ENCODE peak calls at places on chromosomes 12 and 14, in four cellular contexts. Q, L, F and G are unnamed samples.

GRCh38 chr14:97178781-97179180 is 381.6 kb downstream of the VRK1 start:
- DNase-seq in Q (no peak), L (no peak), F (no peak), G (no peak)

GRCh38 chr14:25108959-25109358 is 59.0 kb upstream of the STXBP6 start:
- DNase-seq in Q (no peak), L (no peak), F (no peak), G (no peak)

GRCh38 chr14:101128478-101129450 is 225.2 kb upstream of the RTL1 start:
- DNase-seq in Q (no peak), L (peak), F (no peak), G (peak)

GRCh38 chr12:86134571-86134970 is 121.6 kb downstream of the MGAT4C start:
- DNase-seq in Q (no peak), L (no peak), F (no peak), G (no peak)

GRCh38 chr14:50095895-50096294 is 20.5 kb downstream of the VCPKMT start:
- DNase-seq in Q (no peak), L (no peak), F (no peak), G (no peak)

GRCh38 chr14:37545174-37545573 is 49.9 kb downstream of the FOXA1 start:
- DNase-seq in Q (no peak), L (no peak), F (no peak), G (no peak)

GRCh38 chr14:39733741-39734140 is 301.5 kb upstream of the FBXO33 start:
- DNase-seq in Q (no peak), L (no peak), F (no peak), G (no peak)

GRCh38 chr12:56631790-56632700 is 1.9 kb upstream of the BAZ2A start:
- DNase-seq in Q (no peak), L (peak), F (peak), G (peak)

GRCh38 chr14:50920482-50921225 is 23.6 kb downstream of the PYGL start:
- DNase-seq in Q (no peak), L (no peak), F (no peak), G (no peak)

GRCh38 chr14:68395585-68395984 is 397.3 kb downstream of the ZFP36L1 start:
- DNase-seq in Q (no peak), L (no peak), F (peak), G (peak)

GRCh38 chr12:123670882-123671728 is at the start of gene TCTN2:
- DNase-seq in Q (peak), L (peak), F (peak), G (peak)
- TF ChIP-seq POLR2A in Q (no peak), L (peak), F (no peak), G (no peak)

GRCh38 chr14:103259801-103260628 is 74.0 kb upstream of the EIF5 start:
- DNase-seq in Q (no peak), L (peak), F (no peak), G (peak)
- H3K4me3 ChIP-seq in Q (peak), L (peak), F (peak), G (peak)

GRCh38 chr14:85811340-85811739 is 281.4 kb downstream of the FLRT2 start:
- DNase-seq in Q (no peak), L (no peak), F (no peak), G (no peak)
- TF ChIP-seq POLR2A in Q (no peak), L (no peak), F (no peak), G (no peak)

GRCh38 chr12:14954269-14954668 is 7.1 kb downstream of the ARHGDIB start:
- DNase-seq in Q (no peak), L (no peak), F (no peak), G (no peak)
- H3K4me3 ChIP-seq in Q (no peak), L (no peak), F (no peak), G (no peak)

DNA sequence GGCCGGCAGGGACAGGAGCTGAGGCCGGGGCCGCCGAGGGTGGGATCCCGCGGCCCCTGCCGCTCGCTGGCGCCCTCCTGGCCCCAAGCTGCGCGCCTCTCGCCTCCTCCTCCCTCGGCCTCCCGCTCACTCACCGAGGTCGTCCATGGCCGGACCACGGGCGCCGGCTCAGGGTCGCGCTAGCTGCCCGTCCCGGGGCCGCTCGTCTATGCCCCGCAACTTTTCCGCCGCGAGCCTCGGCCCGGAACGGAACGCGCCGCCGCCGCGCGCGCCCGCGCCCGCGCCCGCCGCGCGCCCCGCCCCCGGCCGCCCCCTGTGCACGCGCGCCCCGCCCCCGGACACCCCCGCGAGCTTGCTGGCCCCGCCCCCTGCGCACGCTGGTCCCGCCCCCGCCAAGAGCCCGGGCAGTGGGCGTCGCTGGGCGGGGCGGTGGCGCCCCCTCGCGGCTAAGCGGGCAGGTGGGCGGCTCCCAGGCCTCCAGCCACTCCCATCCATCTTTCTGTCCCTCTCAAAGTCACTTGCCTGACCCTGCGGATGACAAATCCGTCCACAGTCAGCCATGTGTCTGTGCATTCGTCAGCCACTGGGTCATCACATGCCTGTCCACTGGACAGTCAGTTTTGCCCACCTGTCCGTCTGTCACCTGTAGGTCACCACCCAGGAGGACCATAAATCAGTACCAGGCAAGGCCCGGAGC is at the start of gene PXN:
- DNase-seq in Q (peak), L (peak), F (peak), G (peak)
- TF ChIP-seq POLR2A in Q (peak), L (peak), F (no peak), G (no peak)

GRCh38 chr14:77037886-77038511 is 9.5 kb upstream of the IRF2BPL start:
- DNase-seq in Q (no peak), L (no peak), F (peak), G (no peak)
- H3K4me3 ChIP-seq in Q (no peak), L (no peak), F (no peak), G (no peak)